ENCODE peak calls at places on chromosomes 4 and X, in four cellular contexts. Y, D, C and T are unnamed samples.

GRCh38 chrX:68841251-68842049 is 12.6 kb downstream of the EFNB1 start:
- DNase-seq in Y (no peak), C (no peak), D (no peak), T (no peak)

GRCh38 chr4:44738615-44739014 is 12.3 kb upstream of the GNPDA2 start:
- DNase-seq in C (no peak), Y (no peak), D (peak), T (no peak)

GRCh38 chr4:70671091-70671490 is 4.8 kb upstream of the JCHAIN start:
- DNase-seq in Y (no peak), D (no peak), C (no peak), T (no peak)

GRCh38 chrX:68498508-68499379 is at the start of gene YIPF6:
- DNase-seq in D (peak), Y (peak), C (peak), T (peak)

GRCh38 chrX:153600032-153600373 is 1.1 kb upstream of the CCNQ start:
- DNase-seq in D (peak), Y (no peak), C (no peak), T (no peak)

GRCh38 chrX:70452143-70452733 is 7.6 kb downstream of the DLG3 start:
- DNase-seq in D (peak), Y (peak), C (no peak), T (peak)

GRCh38 chrX:143934542-143934941 is 50.7 kb downstream of the UBE2NL start:
- DNase-seq in Y (no peak), C (no peak), D (peak), T (no peak)

GRCh38 chrX:49059209-49060191 is 701 bp downstream of the CCDC120 start:
- DNase-seq in Y (no peak), C (no peak), D (no peak), T (no peak)

GRCh38 chrX:36650622-36651021 is 357.5 kb upstream of the FAM47C start:
- DNase-seq in Y (no peak), C (no peak), D (no peak), T (no peak)

DNA sequence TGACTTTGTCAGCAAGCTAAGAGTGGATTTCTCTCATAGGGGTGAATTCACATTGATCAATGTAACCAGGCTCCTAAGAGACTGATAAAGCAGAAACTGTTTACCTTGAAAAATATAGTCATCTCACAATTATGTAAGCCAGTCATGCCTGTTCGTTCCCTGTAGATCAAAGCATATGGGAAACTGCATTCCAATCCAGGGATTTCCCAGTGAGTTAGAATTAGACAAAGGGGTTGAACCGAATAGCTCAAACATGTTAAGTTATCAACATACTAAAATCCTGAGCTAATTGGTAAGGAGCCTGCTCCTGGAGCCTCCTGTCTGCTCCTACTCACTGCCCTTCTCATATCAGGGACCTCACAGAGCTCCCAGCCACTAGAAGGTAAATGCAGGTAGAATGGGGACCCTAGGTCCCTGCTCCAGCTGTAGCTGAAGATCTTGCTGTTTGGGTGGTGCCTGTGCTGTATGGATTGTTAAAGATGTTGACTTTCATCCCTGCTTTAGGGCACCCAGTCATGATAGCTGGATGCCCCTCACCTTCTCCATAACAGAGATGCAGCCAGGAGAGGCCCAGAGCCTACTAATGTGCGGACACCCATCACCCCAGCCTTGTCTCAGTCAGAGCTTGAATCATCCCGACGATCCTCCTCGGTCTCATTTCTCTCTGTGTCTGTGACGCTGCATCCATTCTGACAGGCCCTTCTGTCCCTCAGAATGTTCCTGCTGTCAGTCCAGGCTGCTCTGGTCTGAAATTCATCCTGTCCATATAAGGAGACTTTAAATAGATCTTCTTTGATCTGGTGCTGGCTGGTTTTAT is 341.6 kb upstream of the GATB start:
- DNase-seq in C (no peak), Y (peak), D (peak), T (no peak)
- H4K8ac ChIP-seq in C (no peak), Y (no peak), D (no peak), T (no peak)

GRCh38 chr4:38077791-38078489 is 117.7 kb downstream of the PTTG2 start:
- DNase-seq in Y (no peak), D (no peak), C (no peak), T (no peak)

GRCh38 chr4:38076153-38076669 is 116.0 kb downstream of the PTTG2 start:
- DNase-seq in C (no peak), D (no peak), Y (no peak), T (no peak)

GRCh38 chr4:38072578-38072977 is 112.4 kb downstream of the PTTG2 start:
- DNase-seq in C (no peak), D (no peak), Y (no peak), T (no peak)

GRCh38 chr4:38073596-38074234 is 113.5 kb downstream of the PTTG2 start:
- DNase-seq in D (no peak), C (no peak), Y (no peak), T (no peak)

DNA sequence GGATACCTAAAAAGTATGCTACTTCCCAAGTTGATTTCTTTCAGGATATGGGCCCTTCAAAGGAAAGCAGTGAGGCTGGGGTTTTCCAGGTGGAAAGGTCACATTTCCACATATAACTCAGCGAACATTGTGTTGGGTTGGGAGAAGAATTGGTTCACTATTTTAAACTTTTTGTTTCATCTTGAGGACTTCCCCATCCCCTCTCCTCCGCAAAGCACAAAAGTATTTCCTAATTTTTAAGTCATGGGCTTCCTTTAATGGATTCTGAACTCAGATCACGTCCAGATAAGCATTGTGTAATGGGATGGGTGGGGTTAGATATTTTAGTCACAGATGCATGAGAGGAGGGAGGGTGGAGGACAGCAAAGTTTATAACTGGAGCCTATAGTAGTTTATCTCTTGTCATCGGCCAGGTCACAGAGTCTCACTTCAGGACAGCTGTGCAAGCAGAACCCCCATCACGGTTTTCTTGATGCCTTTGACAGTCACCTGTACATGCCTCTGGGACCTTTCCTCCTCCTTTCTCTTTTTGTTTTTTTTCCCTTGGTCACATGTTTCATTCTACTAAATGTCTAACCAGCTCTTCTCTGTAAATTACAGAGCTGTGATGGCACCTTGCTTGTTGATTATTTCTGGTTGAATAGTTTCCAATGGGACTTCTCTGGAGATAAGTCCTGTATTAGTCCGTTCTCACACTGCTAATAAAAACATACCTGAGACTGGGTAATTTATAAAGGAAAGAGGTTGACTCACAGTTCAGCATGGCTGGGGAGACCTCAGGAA is 115.4 kb downstream of the PTTG2 start:
- DNase-seq in Y (peak), D (no peak), C (no peak), T (no peak)
- H4K5ac ChIP-seq in Y (peak), D (no peak), C (no peak), T (no peak)

GRCh38 chr4:78551420-78552351 is at the start of gene ANXA3:
- DNase-seq in C (no peak), Y (no peak), D (peak), T (peak)
- H4K8ac ChIP-seq in C (peak), Y (peak), D (no peak), T (no peak)

DNA sequence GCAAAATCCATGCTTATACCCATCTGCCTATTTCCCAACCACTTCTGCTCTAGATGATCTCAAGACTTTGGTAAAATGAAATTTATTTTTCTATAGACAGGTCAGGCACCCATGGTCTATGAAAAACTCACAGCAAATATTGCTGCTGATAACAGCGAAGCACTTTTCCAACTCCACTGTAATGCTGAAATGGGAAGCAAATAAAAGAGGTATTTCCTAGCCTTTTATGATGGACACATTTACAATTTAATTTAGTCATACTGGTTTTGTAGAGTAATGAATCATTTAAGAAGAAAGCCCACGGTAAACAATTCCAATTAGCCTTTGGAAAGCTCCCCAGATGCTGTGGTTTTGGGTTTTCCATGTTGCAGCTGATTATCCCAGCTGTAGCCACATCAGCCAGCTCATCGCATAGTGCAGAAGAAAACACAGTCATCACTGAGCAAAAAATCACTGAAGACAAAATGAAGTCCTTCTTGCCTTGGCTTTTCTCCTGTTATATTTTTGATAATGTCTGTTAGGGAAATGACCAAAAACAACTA is 193.2 kb upstream of the C1QTNF7 start:
- DNase-seq in C (no peak), D (no peak), Y (peak), T (no peak)
- H4K5ac ChIP-seq in C (no peak), D (no peak), Y (no peak), T (no peak)

GRCh38 chr4:7759221-7759620 is 180.4 kb downstream of the AFAP1 start:
- DNase-seq in D (no peak), Y (no peak), C (no peak), T (no peak)
- H4K8ac ChIP-seq in D (no peak), Y (no peak), C (no peak), T (no peak)

GRCh38 chr4:22191565-22192301 is 243.2 kb upstream of the KCNIP4 start:
- DNase-seq in D (peak), C (no peak), Y (no peak), T (no peak)
- H4K5ac ChIP-seq in D (no peak), C (no peak), Y (no peak), T (no peak)

GRCh38 chrX:109536439-109537323 is at the start of gene NXT2:
- DNase-seq in Y (peak), C (peak), D (peak), T (peak)

GRCh38 chrX:109535578-109535977 is 1.1 kb upstream of the NXT2 start:
- DNase-seq in D (no peak), Y (no peak), C (no peak), T (no peak)

GRCh38 chrX:109533631-109534030 is 3.0 kb upstream of the NXT2 start:
- DNase-seq in C (no peak), Y (peak), D (no peak), T (no peak)

GRCh38 chrX:109533005-109533404 is 3.6 kb upstream of the NXT2 start:
- DNase-seq in C (no peak), Y (no peak), D (no peak), T (no peak)

GRCh38 chrX:109534933-109535332 is 1.7 kb upstream of the NXT2 start:
- DNase-seq in C (no peak), Y (no peak), D (no peak), T (no peak)
- H4K8ac ChIP-seq in C (no peak), Y (no peak), D (no peak), T (no peak)